ENCODE peak calls at places on chromosome 22, in four cellular contexts. J, O, E and R are unnamed samples.
A peak's percentile ranks its signal among the peaks of the same experiment; 100 is the strongest.

GRCh38 chr22:38730411-38730871 is 24.7 kb downstream of the GTPBP1 start:
- DNase-seq in E (no peak), J (no peak), O (no peak), R (no peak)

GRCh38 chr22:29765905-29766631 is 739 bp downstream of the ZMAT5 start:
- DNase-seq in O (no peak), E (peak; percentile 12), J (no peak), R (no peak)

GRCh38 chr22:49962751-49963646 is 2.4 kb downstream of the PIM3 start:
- DNase-seq in J (no peak), E (no peak), O (peak; percentile 21), R (no peak)

GRCh38 chr22:17192186-17192585 is 27.0 kb downstream of the ADA2 start:
- DNase-seq in J (no peak), E (no peak), O (no peak), R (no peak)

GRCh38 chr22:31790240-31790639 is 36.4 kb downstream of the DEPDC5 start:
- DNase-seq in E (no peak), O (no peak), J (no peak), R (no peak)

GRCh38 chr22:31296258-31296657 is 4.0 kb upstream of the PIK3IP1 start:
- DNase-seq in E (peak; percentile 54), O (no peak), J (no peak), R (no peak)

GRCh38 chr22:47275479-47276218 is 513.2 kb downstream of the TBC1D22A start:
- DNase-seq in O (no peak), J (no peak), E (peak; percentile 21), R (no peak)

GRCh38 chr22:50210378-50211139 is 9.7 kb downstream of the SELENOO start:
- DNase-seq in O (no peak), E (no peak), J (no peak), R (no peak)

GRCh38 chr22:50016308-50016987 is 3.9 kb upstream of the IL17REL start:
- DNase-seq in O (no peak), J (no peak), E (no peak), R (no peak)

GRCh38 chr22:11628651-11629511 is 3899.1 kb upstream of the OR11H1 start:
- DNase-seq in J (no peak), O (no peak), E (no peak), R (no peak)

GRCh38 chr22:37357471-37357870 is 69.8 kb downstream of the ELFN2 start:
- DNase-seq in J (no peak), E (no peak), O (no peak), R (no peak)

GRCh38 chr22:30948930-30949342 is 19.6 kb downstream of the MORC2 start:
- DNase-seq in J (no peak), O (no peak), E (no peak), R (no peak)

GRCh38 chr22:32826537-32826936 is 25.0 kb downstream of the TIMP3 start:
- DNase-seq in J (no peak), E (no peak), O (no peak), R (no peak)

GRCh38 chr22:37002633-37003032 is 16.6 kb downstream of the TST start:
- DNase-seq in E (no peak), J (no peak), O (no peak), R (no peak)

GRCh38 chr22:48376428-48376827 is 1451.2 kb downstream of the BRD1 start:
- DNase-seq in J (no peak), E (no peak), O (no peak), R (peak; percentile 2)

GRCh38 chr22:46710842-46711241 is 27.2 kb downstream of the CERK start:
- DNase-seq in E (no peak), O (no peak), J (no peak), R (no peak)

GRCh38 chr22:30201970-30202369 is 44.6 kb downstream of the LIF start:
- DNase-seq in O (no peak), E (peak; percentile 94), J (no peak), R (no peak)

GRCh38 chr22:37258810-37259472 is 14.9 kb upstream of the RAC2 start:
- DNase-seq in O (no peak), J (no peak), E (no peak), R (no peak)

GRCh38 chr22:50613291-50613981 is 12.8 kb downstream of the MAPK8IP2 start:
- DNase-seq in E (peak; percentile 22), O (no peak), J (no peak), R (no peak)

GRCh38 chr22:42990131-42990838 is 24.7 kb downstream of the PACSIN2 start:
- DNase-seq in J (peak; percentile 86), O (no peak), E (peak; percentile 87), R (no peak)
- TF ChIP-seq CTCF in J (peak; percentile 60), O (no peak), E (peak; percentile 56), R (no peak)

DNA sequence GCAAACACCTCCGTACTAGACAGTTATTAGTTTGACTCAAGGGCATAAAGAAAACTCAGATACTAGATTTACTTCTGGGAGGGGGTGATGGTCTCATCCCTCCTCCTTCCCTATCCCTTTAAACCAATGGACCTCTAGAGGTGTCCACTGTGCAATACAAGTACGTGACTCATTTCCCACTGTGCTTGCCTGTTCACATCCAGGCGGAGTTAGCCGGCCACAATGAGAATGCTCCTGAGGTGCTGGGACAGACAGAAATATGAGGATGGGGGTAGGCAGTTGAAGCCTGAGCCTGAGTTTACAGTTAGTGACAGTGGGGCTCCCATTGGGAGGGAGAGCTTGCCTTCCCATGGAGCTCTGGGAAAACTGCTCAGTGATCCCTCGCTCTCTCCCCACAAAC is 8.4 kb upstream of the PMM1 start:
- DNase-seq in E (peak; percentile 87), O (no peak), J (no peak), R (no peak)
- TF ChIP-seq CTCF in E (peak; percentile 16), O (no peak), J (peak; percentile 8), R (no peak)

DNA sequence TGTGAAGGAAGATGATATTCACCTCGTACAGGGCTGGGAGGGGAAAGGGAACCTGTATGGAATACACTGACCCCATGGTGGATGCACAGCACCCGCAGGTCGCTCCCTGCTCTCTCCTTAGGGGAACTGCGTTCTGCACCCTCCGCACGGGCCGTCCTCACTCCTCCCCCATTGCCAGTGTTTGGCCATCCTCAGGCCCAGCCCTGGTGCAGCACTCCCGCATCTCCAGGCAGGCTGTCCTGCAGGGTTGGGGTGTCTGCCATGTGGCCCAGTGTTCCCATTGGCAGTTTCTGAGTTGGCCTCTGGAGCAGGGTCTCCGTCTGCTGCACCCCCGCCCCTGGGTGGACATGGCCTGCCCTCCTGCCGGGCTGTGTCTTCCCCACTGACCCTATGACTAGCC is 19.1 kb upstream of the PARVG start:
- DNase-seq in J (no peak), E (no peak), O (no peak), R (no peak)
- TF ChIP-seq CTCF in J (no peak), E (no peak), O (no peak), R (no peak)

DNA sequence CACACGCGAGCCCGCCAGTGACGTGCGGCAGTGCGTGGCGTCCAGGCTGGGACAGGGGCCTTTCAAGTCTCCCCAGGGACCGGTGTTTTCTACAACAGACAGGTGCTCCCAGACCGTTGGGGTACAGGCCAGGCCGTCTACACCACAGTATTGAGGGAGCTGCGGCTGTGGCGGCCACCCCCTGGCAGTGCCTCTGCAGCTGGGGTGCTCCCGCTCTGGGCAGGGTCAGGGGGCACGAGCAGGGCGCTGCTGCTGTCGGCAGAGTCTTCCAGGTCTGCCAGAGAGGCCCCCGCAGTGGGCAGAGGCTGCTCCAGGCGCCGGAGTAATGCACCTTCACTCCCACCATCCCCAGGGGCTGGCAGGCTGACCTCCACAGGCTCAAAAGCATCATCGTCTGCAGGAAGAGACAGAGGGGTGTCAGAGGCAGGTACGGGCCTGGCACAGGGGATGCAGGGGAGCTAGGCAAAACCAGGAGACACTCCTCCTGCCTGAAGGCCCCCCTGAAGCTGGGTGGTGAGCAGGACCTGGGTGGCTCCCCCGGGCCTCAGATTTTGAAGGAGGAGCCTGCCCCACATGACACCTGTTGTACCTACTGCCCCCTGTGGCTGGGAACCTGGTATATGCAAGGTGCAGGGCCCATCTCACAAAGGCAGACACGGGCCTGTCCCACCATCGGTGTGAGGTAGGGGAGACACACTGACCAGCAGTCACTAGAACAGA is 83.3 kb downstream of the DGCR2 start:
- DNase-seq in O (no peak), J (no peak), E (no peak), R (peak; percentile 62)
- TF ChIP-seq CTCF in O (no peak), J (no peak), E (no peak), R (no peak)

DNA sequence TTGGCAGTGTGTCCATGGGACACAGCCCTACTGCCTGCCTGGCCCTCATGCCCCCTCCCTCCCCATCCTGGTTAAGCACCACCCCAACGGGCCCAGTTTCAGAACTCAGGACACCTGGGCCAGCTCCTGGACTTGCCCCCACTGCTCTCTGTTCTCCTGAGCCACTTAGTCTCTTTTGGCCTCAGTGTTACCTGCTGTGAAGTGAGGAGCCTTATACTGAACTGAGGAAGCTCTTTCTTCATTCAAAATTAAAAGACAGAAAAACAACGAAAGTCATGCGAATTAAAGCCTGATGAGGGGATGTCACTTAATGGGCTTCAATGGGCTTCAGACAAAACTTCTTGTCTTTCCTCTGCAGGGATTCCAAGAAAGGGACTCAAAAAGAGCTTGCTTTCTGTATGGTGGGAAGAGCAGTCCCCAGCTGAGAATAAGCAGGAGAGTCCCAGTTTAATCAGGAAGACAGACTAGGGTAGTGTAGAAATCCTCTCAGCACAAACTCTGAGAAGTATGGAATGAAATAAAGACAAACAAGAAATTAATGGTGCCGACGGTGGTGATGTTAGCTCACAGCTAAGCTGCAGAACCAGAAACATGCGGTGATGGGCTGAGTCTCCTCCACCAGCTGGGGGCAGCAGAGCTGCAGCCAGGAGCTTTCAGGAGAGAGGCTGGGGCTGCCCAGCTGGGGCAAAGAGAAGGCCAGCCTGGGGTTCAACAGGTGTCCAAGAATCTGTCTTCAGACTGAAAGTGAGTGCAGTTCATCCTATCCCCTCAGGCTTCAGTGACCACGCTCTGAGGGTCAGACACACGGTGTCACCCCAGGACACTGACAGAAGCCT is 101.0 kb downstream of the GGTLC2 start:
- DNase-seq in E (peak; percentile 62), J (no peak), O (peak; percentile 59), R (no peak)
- TF ChIP-seq CTCF in E (peak; percentile 88), J (peak; percentile 87), O (peak; percentile 85), R (peak; percentile 73)

DNA sequence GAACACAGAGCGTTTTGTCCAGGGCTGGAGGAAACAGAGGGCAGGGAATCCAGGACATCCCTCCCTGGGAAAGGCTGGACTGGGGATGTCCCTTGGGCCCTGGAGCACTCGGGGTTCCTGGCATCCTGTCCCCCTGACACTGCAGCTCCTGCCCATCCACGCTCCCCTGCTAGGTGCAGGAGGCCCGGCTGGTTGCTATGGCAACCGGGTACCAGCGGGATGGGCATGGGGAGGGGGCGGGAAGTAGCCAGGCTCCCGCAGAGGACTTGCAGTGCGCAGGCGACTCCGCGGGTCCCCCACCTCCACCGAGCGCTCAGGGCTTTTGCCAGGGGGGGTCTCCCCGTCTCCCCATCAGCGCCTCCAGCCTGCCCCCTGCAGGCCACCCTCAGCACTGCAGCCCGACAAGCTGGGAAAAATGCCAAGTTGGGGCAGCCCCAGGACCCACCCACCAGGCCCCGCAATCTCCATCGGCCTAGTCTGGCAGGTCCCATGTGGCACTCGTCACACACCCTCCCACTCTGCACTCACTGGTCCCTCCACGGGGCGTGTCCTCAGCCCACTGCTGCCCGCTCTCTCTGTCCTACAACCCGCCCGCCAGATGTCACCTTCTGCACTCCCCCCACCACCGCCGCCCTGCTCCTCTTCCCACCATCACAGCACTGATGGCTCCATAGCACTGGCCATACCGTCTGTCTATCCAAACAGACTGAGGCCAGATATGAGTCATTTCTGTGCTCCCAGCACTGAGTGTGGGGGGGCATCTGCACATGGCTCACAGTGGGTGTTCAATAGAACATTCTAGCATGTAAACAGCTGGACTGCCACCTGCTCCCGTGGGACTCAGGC is 31.5 kb downstream of the KIAA0930 start:
- DNase-seq in O (peak; percentile 30), J (no peak), E (peak; percentile 89), R (no peak)
- TF ChIP-seq CTCF in O (peak; percentile 55), J (peak; percentile 78), E (peak; percentile 84), R (peak; percentile 87)

GRCh38 chr22:25880524-25880923 is 138.5 kb downstream of the MYO18B start:
- DNase-seq in O (no peak), E (no peak), J (no peak), R (no peak)
- TF ChIP-seq CTCF in O (no peak), E (no peak), J (no peak), R (peak; percentile 12)